ENCODE peak calls at places on chromosomes 2 and 18, in seven cellular contexts. B is H1, N is HepG2, E is HCT116, G is K562, T is SK-N-SH, J is T47D. L is an unnamed sample.

GRCh38 chr18:72648079-72648478 is 103.9 kb upstream of the CBLN2 start:
- DNase-seq in B (no peak), N (no peak), E (no peak), G (no peak), T (no peak), J (no peak), L (no peak)

GRCh38 chr2:65637061-65637460 is 204.7 kb upstream of the SPRED2 start:
- DNase-seq in B (no peak), N (no peak), E (no peak), G (no peak), T (no peak), J (no peak), L (no peak)

GRCh38 chr2:101502095-101502494 is 27.2 kb upstream of the RFX8 start:
- DNase-seq in B (no peak), N (no peak), E (no peak), G (no peak), T (no peak), J (no peak), L (no peak)

GRCh38 chr2:110729106-110729505 is 3.3 kb upstream of the ACOXL start:
- DNase-seq in B (no peak), N (no peak), E (no peak), G (peak; percentile 40), T (no peak), J (no peak), L (no peak)

GRCh38 chr2:42872736-42873135 is 80.4 kb upstream of the HAAO start:
- DNase-seq in B (no peak), N (no peak), E (no peak), G (no peak), T (no peak), J (no peak), L (no peak)

GRCh38 chr2:98569197-98569793 is 39.0 kb downstream of the COA5 start:
- DNase-seq in B (peak; percentile 19), N (peak; percentile 41), E (peak; percentile 1), G (peak; percentile 79), T (peak; percentile 84), J (peak; percentile 59), L (no peak)

GRCh38 chr2:12717988-12718661 is 1.4 kb downstream of the TRIB2 start:
- DNase-seq in B (no peak), N (no peak), E (no peak), G (peak; percentile 36), T (peak; percentile 75), J (peak; percentile 14), L (no peak)

GRCh38 chr2:163319006-163319405 is 416.8 kb downstream of the FIGN start:
- DNase-seq in B (no peak), N (no peak), E (no peak), G (no peak), T (no peak), J (no peak), L (no peak)

GRCh38 chr2:236954641-236955040 is 131.0 kb upstream of the COPS8 start:
- DNase-seq in B (no peak), N (no peak), E (no peak), G (no peak), T (no peak), J (no peak), L (no peak)

GRCh38 chr2:10504994-10505820 is 57.1 kb upstream of the ODC1 start:
- DNase-seq in B (no peak), N (no peak), E (no peak), G (no peak), T (no peak), J (no peak), L (no peak)

GRCh38 chr18:22314001-22314400 is 103.7 kb downstream of the CTAGE1 start:
- DNase-seq in B (no peak), N (no peak), E (no peak), G (no peak), T (no peak), J (no peak), L (no peak)

GRCh38 chr2:19648583-19648982 is 253.2 kb downstream of the TTC32 start:
- DNase-seq in B (no peak), N (no peak), E (no peak), G (no peak), T (no peak), J (no peak), L (no peak)

GRCh38 chr2:240066489-240066888 is 13.2 kb upstream of the OR6B3 start:
- DNase-seq in B (no peak), N (no peak), E (no peak), G (no peak), T (no peak), J (no peak), L (no peak)

GRCh38 chr2:206452750-206453149 is 9.4 kb downstream of the ADAM23 start:
- DNase-seq in B (no peak), N (no peak), E (no peak), G (no peak), T (no peak), J (no peak), L (no peak)

GRCh38 chr2:105885456-105885855 is 140.7 kb downstream of the NCK2 start:
- DNase-seq in B (no peak), N (no peak), E (no peak), G (no peak), T (no peak), J (no peak), L (no peak)

GRCh38 chr2:31363956-31364750 is 50.4 kb downstream of the XDH start:
- DNase-seq in B (no peak), N (no peak), E (no peak), G (no peak), T (no peak), J (no peak), L (no peak)

DNA sequence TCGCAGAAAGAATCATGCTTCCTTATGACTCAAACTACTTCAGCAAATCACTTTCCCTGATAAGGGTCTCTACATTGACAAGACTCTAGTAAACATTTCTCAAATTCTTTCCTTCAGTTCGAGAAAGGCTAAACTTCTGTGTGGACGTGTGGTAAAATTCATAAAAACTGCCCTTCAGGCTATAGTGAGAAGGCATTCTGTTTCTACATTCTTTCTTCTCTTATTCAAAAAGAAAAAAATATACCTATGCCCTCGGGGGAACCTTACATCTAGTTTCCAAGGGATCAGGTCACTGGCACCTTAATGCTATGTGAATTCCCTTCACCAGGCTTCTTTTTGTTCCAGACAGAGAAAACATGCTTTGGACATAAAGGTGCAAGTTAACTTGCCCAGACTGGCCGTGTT is 4.9 kb downstream of the VIT start:
- DNase-seq in B (no peak), N (no peak), E (no peak), G (no peak), T (no peak), J (no peak), L (no peak)
- TF ChIP-seq JUND in B (no peak), N (no peak), E (no peak), G (no peak), T (no peak), J (no peak), L (no peak)

GRCh38 chr2:54207666-54208195 is 48.3 kb downstream of the TSPYL6 start:
- DNase-seq in B (no peak), N (peak; percentile 99), E (no peak), G (no peak), T (peak; percentile 26), J (no peak), L (no peak)
- TF ChIP-seq JUND in B (no peak), N (no peak), E (no peak), G (no peak), T (no peak), J (no peak), L (no peak)

GRCh38 chr2:176891105-176891504 is 321.5 kb upstream of the HNRNPA3 start:
- DNase-seq in B (no peak), N (no peak), E (no peak), G (no peak), T (no peak), J (no peak), L (no peak)

GRCh38 chr2:176885661-176886060 is 326.9 kb upstream of the HNRNPA3 start:
- DNase-seq in B (no peak), N (no peak), E (no peak), G (no peak), T (no peak), J (no peak), L (no peak)
- TF ChIP-seq JUND in B (no peak), N (no peak), E (no peak), G (no peak), T (no peak), J (no peak), L (no peak)

DNA sequence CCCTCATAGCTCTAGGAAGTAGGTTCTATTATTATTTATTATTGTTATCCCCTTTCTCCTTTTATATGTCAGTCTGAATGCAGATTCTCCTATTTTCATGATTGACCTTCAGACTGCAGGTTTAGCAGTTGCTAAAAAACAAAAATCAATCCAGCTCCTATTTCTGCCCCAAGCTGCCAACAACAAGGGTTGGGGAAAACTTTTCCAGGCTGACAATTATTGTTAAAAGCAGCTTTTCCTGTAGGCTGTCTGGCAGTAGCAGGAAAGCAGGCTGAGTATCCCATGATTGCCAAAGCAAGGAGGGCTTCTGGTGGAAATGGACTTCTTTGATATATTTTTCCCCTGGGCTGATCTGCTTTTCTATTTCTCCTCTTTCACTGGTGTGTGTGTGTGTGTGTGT is 78.0 kb upstream of the CTLA4 start:
- DNase-seq in B (no peak), N (no peak), E (no peak), G (no peak), T (no peak), J (no peak), L (no peak)
- TF ChIP-seq JUND in B (no peak), N (no peak), E (no peak), G (no peak), T (no peak), J (no peak), L (no peak)

GRCh38 chr2:234671716-234672115 is 174.8 kb upstream of the ARL4C start:
- DNase-seq in B (no peak), N (no peak), E (no peak), G (no peak), T (no peak), J (no peak), L (no peak)

GRCh38 chr2:234674781-234675201 is 177.9 kb upstream of the ARL4C start:
- DNase-seq in B (no peak), N (peak; percentile 80), E (no peak), G (no peak), T (no peak), J (no peak), L (no peak)

GRCh38 chr2:234673961-234674759 is 177.3 kb upstream of the ARL4C start:
- DNase-seq in B (no peak), N (no peak), E (no peak), G (no peak), T (no peak), J (no peak), L (no peak)

GRCh38 chr2:234672498-234673150 is 175.7 kb upstream of the ARL4C start:
- DNase-seq in B (no peak), N (no peak), E (no peak), G (no peak), T (no peak), J (no peak), L (no peak)

GRCh38 chr2:234673501-234673900 is 176.6 kb upstream of the ARL4C start:
- DNase-seq in B (no peak), N (no peak), E (no peak), G (no peak), T (no peak), J (no peak), L (no peak)
- TF ChIP-seq JUND in B (no peak), N (no peak), E (no peak), G (no peak), T (no peak), J (no peak), L (no peak)

L was measured in GM12878.